ENCODE peak calls at places on chromosomes 11 and 22, in seven cellular contexts. One of them, this sample, is unnamed.

GRCh38 chr11:63999349-64000025 is 13.2 kb downstream of the OTUB1 start:
- DNase-seq in progenitor cell of endocrine pancreas: no peak
- DNase-seq in hepatocyte: peak; percentile 88
- DNase-seq in RWPE2: peak; percentile 95
- DNase-seq in uterus: peak; percentile 56
- DNase-seq in neural progenitor cell: peak; percentile 87
- DNase-seq in dorsolateral prefrontal cortex: no peak
- DNase-seq in this sample: peak; percentile 58

GRCh38 chr22:30212363-30212995 is 34.1 kb downstream of the LIF start:
- DNase-seq in progenitor cell of endocrine pancreas: no peak
- DNase-seq in hepatocyte: peak; percentile 84
- DNase-seq in RWPE2: peak; percentile 87
- DNase-seq in uterus: peak; percentile 58
- DNase-seq in neural progenitor cell: no peak
- DNase-seq in dorsolateral prefrontal cortex: no peak
- DNase-seq in this sample: no peak

GRCh38 chr11:61495801-61496601 is 12.5 kb upstream of the LRRC10B start:
- DNase-seq in progenitor cell of endocrine pancreas: no peak
- DNase-seq in hepatocyte: no peak
- DNase-seq in RWPE2: peak; percentile 56
- DNase-seq in uterus: no peak
- DNase-seq in neural progenitor cell: no peak
- DNase-seq in dorsolateral prefrontal cortex: peak; percentile 69
- DNase-seq in this sample: no peak

GRCh38 chr11:12824281-12825041 is 150.2 kb downstream of the TEAD1 start:
- DNase-seq in progenitor cell of endocrine pancreas: no peak
- DNase-seq in hepatocyte: no peak
- DNase-seq in RWPE2: no peak
- DNase-seq in uterus: no peak
- DNase-seq in neural progenitor cell: no peak
- DNase-seq in dorsolateral prefrontal cortex: no peak
- DNase-seq in this sample: no peak

GRCh38 chr22:26763633-26764295 is 106.4 kb downstream of the MIAT start:
- DNase-seq in progenitor cell of endocrine pancreas: no peak
- DNase-seq in hepatocyte: peak; percentile 49
- DNase-seq in RWPE2: no peak
- DNase-seq in uterus: no peak
- DNase-seq in neural progenitor cell: no peak
- DNase-seq in dorsolateral prefrontal cortex: no peak
- DNase-seq in this sample: no peak

GRCh38 chr11:72721276-72721675 is 30.9 kb downstream of the ARAP1 start:
- DNase-seq in progenitor cell of endocrine pancreas: no peak
- DNase-seq in hepatocyte: no peak
- DNase-seq in RWPE2: no peak
- DNase-seq in uterus: no peak
- DNase-seq in neural progenitor cell: no peak
- DNase-seq in dorsolateral prefrontal cortex: no peak
- DNase-seq in this sample: no peak

GRCh38 chr11:26778000-26778757 is 56.3 kb upstream of the SLC5A12 start:
- DNase-seq in progenitor cell of endocrine pancreas: no peak
- DNase-seq in hepatocyte: no peak
- DNase-seq in RWPE2: no peak
- DNase-seq in uterus: peak; percentile 17
- DNase-seq in neural progenitor cell: no peak
- DNase-seq in dorsolateral prefrontal cortex: no peak
- DNase-seq in this sample: no peak

GRCh38 chr11:115645631-115646271 is 141.5 kb upstream of the CADM1 start:
- DNase-seq in progenitor cell of endocrine pancreas: peak; percentile 30
- DNase-seq in hepatocyte: peak; percentile 45
- DNase-seq in RWPE2: no peak
- DNase-seq in uterus: no peak
- DNase-seq in neural progenitor cell: peak; percentile 89
- DNase-seq in dorsolateral prefrontal cortex: peak; percentile 68
- DNase-seq in this sample: no peak

GRCh38 chr11:7546324-7546791 is 32.6 kb downstream of the PPFIBP2 start:
- DNase-seq in progenitor cell of endocrine pancreas: no peak
- DNase-seq in hepatocyte: no peak
- DNase-seq in RWPE2: no peak
- DNase-seq in uterus: peak; percentile 44
- DNase-seq in neural progenitor cell: no peak
- DNase-seq in dorsolateral prefrontal cortex: no peak
- DNase-seq in this sample: no peak

GRCh38 chr22:24133187-24133965 is 47.9 kb upstream of the SUSD2 start:
- DNase-seq in progenitor cell of endocrine pancreas: no peak
- DNase-seq in hepatocyte: no peak
- DNase-seq in RWPE2: no peak
- DNase-seq in uterus: peak; percentile 38
- DNase-seq in neural progenitor cell: no peak
- DNase-seq in dorsolateral prefrontal cortex: no peak
- DNase-seq in this sample: no peak
- TF ChIP-seq CTCF in progenitor cell of endocrine pancreas: no peak
- TF ChIP-seq CTCF in hepatocyte: peak; percentile 27
- TF ChIP-seq CTCF in RWPE2: no peak
- TF ChIP-seq CTCF in uterus: peak; percentile 42
- TF ChIP-seq CTCF in neural progenitor cell: peak; percentile 17
- TF ChIP-seq CTCF in dorsolateral prefrontal cortex: no peak
- TF ChIP-seq CTCF in this sample: no peak

GRCh38 chr11:128741928-128742327 is 48.1 kb downstream of the FLI1 start:
- DNase-seq in progenitor cell of endocrine pancreas: no peak
- DNase-seq in hepatocyte: no peak
- DNase-seq in RWPE2: no peak
- DNase-seq in uterus: no peak
- DNase-seq in neural progenitor cell: no peak
- DNase-seq in dorsolateral prefrontal cortex: no peak
- DNase-seq in this sample: no peak

GRCh38 chr11:128741511-128741910 is 47.6 kb downstream of the FLI1 start:
- DNase-seq in progenitor cell of endocrine pancreas: no peak
- DNase-seq in hepatocyte: no peak
- DNase-seq in RWPE2: no peak
- DNase-seq in uterus: no peak
- DNase-seq in neural progenitor cell: no peak
- DNase-seq in dorsolateral prefrontal cortex: no peak
- DNase-seq in this sample: no peak

GRCh38 chr11:128749986-128750385 is 56.1 kb downstream of the FLI1 start:
- DNase-seq in progenitor cell of endocrine pancreas: no peak
- DNase-seq in hepatocyte: no peak
- DNase-seq in RWPE2: no peak
- DNase-seq in uterus: no peak
- DNase-seq in neural progenitor cell: no peak
- DNase-seq in dorsolateral prefrontal cortex: no peak
- DNase-seq in this sample: no peak

GRCh38 chr11:128747728-128748148 is 53.9 kb downstream of the FLI1 start:
- DNase-seq in progenitor cell of endocrine pancreas: no peak
- DNase-seq in hepatocyte: no peak
- DNase-seq in RWPE2: no peak
- DNase-seq in uterus: no peak
- DNase-seq in neural progenitor cell: no peak
- DNase-seq in dorsolateral prefrontal cortex: no peak
- DNase-seq in this sample: no peak

DNA sequence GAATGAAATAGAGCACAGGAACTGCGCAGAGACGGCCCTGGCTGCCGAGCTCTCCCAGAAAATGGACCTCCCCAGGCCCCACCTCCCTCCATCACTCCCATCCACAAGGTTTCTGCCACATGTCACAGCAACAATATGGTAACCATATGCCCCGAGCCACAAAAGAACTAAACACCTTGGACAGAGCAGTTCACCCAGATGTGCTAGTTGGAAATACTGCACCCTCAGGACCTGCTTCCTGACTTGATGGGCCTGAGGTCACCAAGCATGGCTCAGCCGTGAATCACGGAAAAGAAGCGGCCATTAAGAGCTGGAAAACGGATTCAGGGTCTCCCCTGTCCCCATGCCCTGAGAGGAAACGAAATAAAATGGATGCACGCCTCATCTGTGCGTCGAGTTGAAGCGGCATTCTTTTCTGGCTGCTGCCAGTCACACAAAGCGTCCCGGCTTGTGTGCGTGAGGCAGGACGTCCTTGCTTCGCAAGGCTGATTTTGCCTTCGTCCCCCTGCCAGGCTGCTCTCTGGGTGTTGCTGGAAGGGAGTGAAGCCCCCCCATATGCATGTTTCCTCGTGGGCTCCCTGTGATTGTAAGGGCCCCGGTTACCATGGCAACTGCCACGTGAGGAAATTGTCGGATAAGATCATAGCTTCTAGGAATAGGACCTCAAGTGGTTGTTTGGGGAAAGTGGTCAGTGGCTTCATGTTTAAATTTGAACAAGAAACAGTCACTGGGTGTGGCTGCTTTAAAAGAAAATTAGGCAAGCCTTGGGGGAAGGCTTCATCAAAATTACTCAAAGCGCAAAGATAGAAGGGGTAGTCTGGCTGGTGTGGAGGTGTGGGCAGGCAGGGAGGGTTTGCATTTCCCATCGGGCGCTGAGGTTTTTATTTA is 51.7 kb downstream of the FLI1 start:
- DNase-seq in progenitor cell of endocrine pancreas: no peak
- DNase-seq in hepatocyte: peak; percentile 22
- DNase-seq in RWPE2: no peak
- DNase-seq in uterus: no peak
- DNase-seq in neural progenitor cell: no peak
- DNase-seq in dorsolateral prefrontal cortex: peak; percentile 21
- DNase-seq in this sample: no peak
- TF ChIP-seq CTCF in progenitor cell of endocrine pancreas: no peak
- TF ChIP-seq CTCF in hepatocyte: peak; percentile 12
- TF ChIP-seq CTCF in RWPE2: no peak
- TF ChIP-seq CTCF in uterus: no peak
- TF ChIP-seq CTCF in neural progenitor cell: no peak
- TF ChIP-seq CTCF in dorsolateral prefrontal cortex: no peak
- TF ChIP-seq CTCF in this sample: no peak

GRCh38 chr22:21980547-21980946 is 2.0 kb downstream of the TOP3B start:
- DNase-seq in progenitor cell of endocrine pancreas: no peak
- DNase-seq in hepatocyte: no peak
- DNase-seq in RWPE2: no peak
- DNase-seq in uterus: no peak
- DNase-seq in neural progenitor cell: no peak
- DNase-seq in dorsolateral prefrontal cortex: no peak
- DNase-seq in this sample: no peak

GRCh38 chr22:21985214-21985613 is 2.6 kb upstream of the TOP3B start:
- DNase-seq in progenitor cell of endocrine pancreas: no peak
- DNase-seq in hepatocyte: no peak
- DNase-seq in RWPE2: no peak
- DNase-seq in uterus: no peak
- DNase-seq in neural progenitor cell: no peak
- DNase-seq in dorsolateral prefrontal cortex: no peak
- DNase-seq in this sample: no peak

GRCh38 chr22:21982338-21982965 is at the start of gene TOP3B:
- DNase-seq in progenitor cell of endocrine pancreas: peak; percentile 59
- DNase-seq in hepatocyte: peak; percentile 90
- DNase-seq in RWPE2: peak; percentile 86
- DNase-seq in uterus: peak; percentile 71
- DNase-seq in neural progenitor cell: peak; percentile 90
- DNase-seq in dorsolateral prefrontal cortex: peak; percentile 80
- DNase-seq in this sample: peak; percentile 79

GRCh38 chr22:21981874-21982273 is 713 bp downstream of the TOP3B start:
- DNase-seq in progenitor cell of endocrine pancreas: no peak
- DNase-seq in hepatocyte: no peak
- DNase-seq in RWPE2: no peak
- DNase-seq in uterus: no peak
- DNase-seq in neural progenitor cell: peak; percentile 49
- DNase-seq in dorsolateral prefrontal cortex: no peak
- DNase-seq in this sample: peak; percentile 6

GRCh38 chr22:21984793-21985192 is 2.2 kb upstream of the TOP3B start:
- DNase-seq in progenitor cell of endocrine pancreas: no peak
- DNase-seq in hepatocyte: peak; percentile 34
- DNase-seq in RWPE2: no peak
- DNase-seq in uterus: no peak
- DNase-seq in neural progenitor cell: peak; percentile 79
- DNase-seq in dorsolateral prefrontal cortex: no peak
- DNase-seq in this sample: no peak
- TF ChIP-seq CTCF in progenitor cell of endocrine pancreas: peak; percentile 51
- TF ChIP-seq CTCF in hepatocyte: peak; percentile 35
- TF ChIP-seq CTCF in RWPE2: no peak
- TF ChIP-seq CTCF in uterus: no peak
- TF ChIP-seq CTCF in neural progenitor cell: peak; percentile 68
- TF ChIP-seq CTCF in dorsolateral prefrontal cortex: no peak
- TF ChIP-seq CTCF in this sample: no peak

GRCh38 chr11:69210660-69211035 is 54.9 kb downstream of the SMIM38 start:
- DNase-seq in progenitor cell of endocrine pancreas: no peak
- DNase-seq in hepatocyte: no peak
- DNase-seq in RWPE2: peak; percentile 45
- DNase-seq in uterus: no peak
- DNase-seq in neural progenitor cell: no peak
- DNase-seq in dorsolateral prefrontal cortex: no peak
- DNase-seq in this sample: no peak

GRCh38 chr11:69211540-69212120 is 55.9 kb downstream of the SMIM38 start:
- DNase-seq in progenitor cell of endocrine pancreas: no peak
- DNase-seq in hepatocyte: no peak
- DNase-seq in RWPE2: peak; percentile 37
- DNase-seq in uterus: no peak
- DNase-seq in neural progenitor cell: no peak
- DNase-seq in dorsolateral prefrontal cortex: no peak
- DNase-seq in this sample: no peak

GRCh38 chr11:69213964-69214363 is 58.2 kb downstream of the SMIM38 start:
- DNase-seq in progenitor cell of endocrine pancreas: peak; percentile 4
- DNase-seq in hepatocyte: no peak
- DNase-seq in RWPE2: no peak
- DNase-seq in uterus: no peak
- DNase-seq in neural progenitor cell: no peak
- DNase-seq in dorsolateral prefrontal cortex: no peak
- DNase-seq in this sample: peak; percentile 7

GRCh38 chr11:69213315-69213714 is 57.6 kb downstream of the SMIM38 start:
- DNase-seq in progenitor cell of endocrine pancreas: no peak
- DNase-seq in hepatocyte: no peak
- DNase-seq in RWPE2: no peak
- DNase-seq in uterus: no peak
- DNase-seq in neural progenitor cell: no peak
- DNase-seq in dorsolateral prefrontal cortex: no peak
- DNase-seq in this sample: peak; percentile 13

GRCh38 chr11:69212121-69213110 is 56.7 kb downstream of the SMIM38 start:
- DNase-seq in progenitor cell of endocrine pancreas: no peak
- DNase-seq in hepatocyte: no peak
- DNase-seq in RWPE2: peak; percentile 28
- DNase-seq in uterus: no peak
- DNase-seq in neural progenitor cell: peak; percentile 34
- DNase-seq in dorsolateral prefrontal cortex: no peak
- DNase-seq in this sample: peak; percentile 10
- TF ChIP-seq CTCF in progenitor cell of endocrine pancreas: peak; percentile 38
- TF ChIP-seq CTCF in hepatocyte: peak; percentile 33
- TF ChIP-seq CTCF in RWPE2: peak; percentile 24
- TF ChIP-seq CTCF in uterus: no peak
- TF ChIP-seq CTCF in neural progenitor cell: peak; percentile 43
- TF ChIP-seq CTCF in dorsolateral prefrontal cortex: no peak
- TF ChIP-seq CTCF in this sample: no peak

This sample was measured in activated B cell treated with CpG ODN at 0.5 μM for 24 hours.